ENCODE peak calls at places on chromosomes 4 and X, in nine cellular contexts. G is cardiac muscle cell; J is effector memory CD4-positive, alpha-beta T cell; O is GM23338; F is left ventricle myocardium inferior; W is lower lobe of right lung; T is A549; Y is Karpas-422; Q is mesenchymal stem cell. P is an unnamed sample.

GRCh38 chr4:145734051-145734450 is 54.1 kb downstream of the C4orf51 start:
- DNase-seq in Y (no peak), F (no peak), T (no peak), O (no peak), J (no peak), Q (peak; percentile 28), W (no peak), G (no peak), P (no peak)

GRCh38 chrX:4263005-4263404 is 549.6 kb upstream of the PRKX start:
- DNase-seq in F (no peak), Y (peak; percentile 65), J (no peak), W (no peak), O (peak; percentile 49), T (peak; percentile 3), Q (no peak), G (peak; percentile 13), P (no peak)

GRCh38 chrX:71096702-71097032 is 1.0 kb downstream of the FOXO4 start:
- DNase-seq in G (no peak), T (no peak), O (no peak), Q (no peak), Y (no peak), F (no peak), J (no peak), W (no peak), P (no peak)

GRCh38 chrX:153726286-153727107 is 1.8 kb downstream of the ABCD1 start:
- DNase-seq in T (no peak), W (peak; percentile 83), G (peak; percentile 77), Q (peak; percentile 77), J (peak; percentile 33), Y (peak; percentile 93), O (peak; percentile 80), F (peak; percentile 64), P (no peak)

GRCh38 chr4:169116270-169116901 is 106.3 kb upstream of the CBR4 start:
- DNase-seq in G (no peak), J (no peak), Y (no peak), F (no peak), Q (no peak), O (no peak), W (peak; percentile 40), T (no peak), P (no peak)

GRCh38 chr4:107818301-107818910 is 6.3 kb upstream of the SGMS2 start:
- DNase-seq in J (no peak), T (no peak), F (no peak), Q (no peak), G (no peak), O (no peak), Y (no peak), W (no peak), P (no peak)

GRCh38 chr4:127140306-127140705 is 492.5 kb upstream of the INTU start:
- DNase-seq in Q (peak; percentile 55), Y (no peak), O (no peak), G (no peak), W (no peak), T (peak; percentile 20), J (no peak), F (no peak), P (no peak)

GRCh38 chr4:15451181-15451865 is 18.4 kb upstream of the CC2D2A start:
- DNase-seq in W (no peak), F (no peak), Q (peak; percentile 80), J (no peak), O (no peak), G (no peak), T (no peak), Y (no peak), P (no peak)

GRCh38 chr4:41154814-41155177 is 59.5 kb downstream of the APBB2 start:
- DNase-seq in T (peak; percentile 22), Y (no peak), F (no peak), W (no peak), Q (peak; percentile 56), O (no peak), G (no peak), J (no peak), P (no peak)

GRCh38 chrX:79415056-79415455 is 47.9 kb upstream of the ITM2A start:
- DNase-seq in J (no peak), F (no peak), Y (no peak), O (no peak), T (no peak), W (no peak), G (no peak), Q (no peak), P (no peak)

GRCh38 chr4:5238106-5238505 is 186.8 kb downstream of the STK32B start:
- DNase-seq in Y (no peak), W (no peak), Q (no peak), J (no peak), T (no peak), G (no peak), O (no peak), F (no peak), P (no peak)

GRCh38 chr4:78414116-78414515 is 137.5 kb upstream of the ANXA3 start:
- DNase-seq in Q (no peak), Y (no peak), W (no peak), F (no peak), O (no peak), T (no peak), J (no peak), G (no peak), P (no peak)

GRCh38 chr4:159358226-159358625 is 255.3 kb downstream of the RAPGEF2 start:
- DNase-seq in Q (peak; percentile 80), T (no peak), J (no peak), O (no peak), Y (no peak), G (no peak), F (no peak), W (no peak), P (no peak)

GRCh38 chrX:20620301-20620700 is 353.6 kb upstream of the RPS6KA3 start:
- DNase-seq in Q (no peak), J (no peak), W (no peak), O (no peak), F (no peak), G (no peak), Y (no peak), T (peak; percentile 12), P (no peak)

DNA sequence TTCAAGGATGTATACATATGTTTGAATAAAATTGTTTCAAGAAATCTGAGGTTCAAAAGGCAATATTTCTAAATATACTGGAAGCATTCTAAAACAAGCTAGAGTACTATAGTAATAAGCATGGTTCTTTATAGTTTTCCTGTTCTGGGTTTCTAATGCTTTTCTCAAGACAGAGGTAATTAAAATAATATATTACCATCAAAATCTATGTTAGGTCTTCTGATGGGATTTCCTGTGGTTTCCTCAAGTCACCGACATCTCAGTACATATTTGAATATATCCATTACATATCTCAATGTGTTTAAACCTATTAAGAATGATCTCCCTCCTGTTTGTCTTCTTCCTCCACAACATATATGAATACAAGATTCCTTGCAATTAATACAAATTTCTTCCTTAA is 25.6 kb downstream of the ARSJ start:
- DNase-seq in O (no peak), W (no peak), Q (no peak), Y (no peak), T (no peak), J (no peak), G (no peak), F (no peak), P (no peak)
- H3K4me1 ChIP-seq in O (peaks cover 10% of the 10 kb centered on the region), W (no peaks in the 10 kb centered on the region), Q (peaks cover 3% of the 10 kb centered on the region), Y (no peaks in the 10 kb centered on the region), T (peaks cover 16% of the 10 kb centered on the region), J (peaks cover 4% of the 10 kb centered on the region), G (peaks cover 12% of the 10 kb centered on the region), F (peaks cover 14% of the 10 kb centered on the region), P (peaks cover 6% of the 10 kb centered on the region)

DNA sequence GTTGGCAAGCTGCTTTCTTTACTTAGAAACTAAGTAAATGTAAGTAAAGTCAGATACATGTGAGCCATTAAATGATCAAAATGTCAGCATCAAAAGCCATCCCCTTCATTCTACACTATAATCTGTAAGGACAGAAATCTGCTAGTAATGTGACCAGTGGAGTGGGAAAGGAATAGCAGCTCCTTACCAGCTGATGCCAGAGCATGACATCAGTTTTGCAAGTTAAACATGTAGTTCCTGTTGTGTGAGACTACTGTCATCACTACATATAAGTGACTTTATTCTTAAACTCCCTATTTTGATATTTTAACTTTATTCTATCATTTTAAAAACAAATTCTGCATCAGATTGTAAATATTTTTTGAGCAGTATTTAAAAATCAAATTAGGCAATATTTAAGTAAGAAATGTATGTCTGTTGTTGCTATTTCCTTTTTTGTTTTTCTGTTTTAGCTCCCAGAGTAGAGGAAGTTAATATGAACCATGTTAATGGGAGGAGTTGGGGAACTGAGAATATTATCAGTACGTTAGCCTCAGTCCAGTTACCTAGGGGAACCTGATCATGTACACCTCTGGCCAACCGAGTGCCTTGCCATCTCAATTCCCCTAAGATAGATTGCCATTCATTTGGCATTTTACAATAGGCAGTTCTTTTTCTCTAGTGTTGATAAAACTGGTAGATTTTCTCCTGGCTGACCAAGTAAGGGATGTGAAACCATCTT is 34.8 kb downstream of the CCNI start:
- DNase-seq in W (no peak), J (no peak), Q (peak; percentile 47), F (no peak), Y (no peak), T (no peak), O (no peak), G (no peak), P (no peak)
- H3K4me1 ChIP-seq in W (peaks cover 25% of the 10 kb centered on the region), J (no peaks in the 10 kb centered on the region), Q (no peaks in the 10 kb centered on the region), F (peaks cover 5% of the 10 kb centered on the region), Y (no peaks in the 10 kb centered on the region), T (peaks cover 7% of the 10 kb centered on the region), O (no peaks in the 10 kb centered on the region), G (peaks cover 14% of the 10 kb centered on the region), P (peaks cover 9% of the 10 kb centered on the region)

DNA sequence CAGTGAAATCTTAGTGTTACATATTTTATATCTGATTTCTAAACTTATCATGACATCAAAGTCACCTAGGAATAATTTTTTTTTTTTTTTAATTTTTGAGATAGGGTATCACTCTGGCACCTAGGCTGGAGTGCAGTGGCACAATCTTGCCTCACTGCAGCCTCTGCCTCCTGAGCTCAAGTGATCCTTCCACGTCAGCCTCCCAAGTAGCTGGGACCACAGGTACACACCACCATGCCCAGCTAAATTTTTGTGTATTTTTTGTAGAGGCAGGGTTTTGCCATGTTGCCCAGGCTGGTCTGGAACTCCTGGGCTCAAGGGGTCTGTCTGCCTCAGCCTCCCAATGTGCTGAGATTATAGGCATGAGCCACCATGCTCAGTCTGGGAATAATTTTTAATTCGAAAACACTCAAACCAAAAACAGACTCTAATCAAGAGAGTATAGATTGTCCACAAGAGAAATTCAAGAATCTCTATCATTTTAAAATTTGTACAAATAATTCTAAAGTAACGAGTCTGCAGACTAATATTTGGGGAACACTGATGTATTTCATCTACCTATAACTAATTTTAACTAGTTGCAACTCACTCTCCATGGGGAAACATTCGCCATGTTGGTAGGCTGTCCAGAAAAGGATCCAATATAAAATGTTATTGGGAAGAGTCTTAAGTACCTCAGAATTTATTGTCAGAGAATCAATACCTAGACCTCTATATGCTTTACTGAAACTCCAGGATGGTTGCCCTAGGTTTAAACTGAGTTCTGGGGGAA is 3.4 kb downstream of the SLC7A11 start:
- DNase-seq in G (no peak), T (no peak), Y (no peak), F (no peak), O (no peak), Q (peak; percentile 19), W (no peak), J (no peak), P (no peak)
- H3K4me1 ChIP-seq in G (peaks cover 17% of the 10 kb centered on the region), T (peaks cover 43% of the 10 kb centered on the region), Y (peaks cover 51% of the 10 kb centered on the region), F (no peaks in the 10 kb centered on the region), O (peaks cover 28% of the 10 kb centered on the region), Q (peaks cover 3% of the 10 kb centered on the region), W (peaks cover 14% of the 10 kb centered on the region), J (no peaks in the 10 kb centered on the region), P (peaks cover 9% of the 10 kb centered on the region)

DNA sequence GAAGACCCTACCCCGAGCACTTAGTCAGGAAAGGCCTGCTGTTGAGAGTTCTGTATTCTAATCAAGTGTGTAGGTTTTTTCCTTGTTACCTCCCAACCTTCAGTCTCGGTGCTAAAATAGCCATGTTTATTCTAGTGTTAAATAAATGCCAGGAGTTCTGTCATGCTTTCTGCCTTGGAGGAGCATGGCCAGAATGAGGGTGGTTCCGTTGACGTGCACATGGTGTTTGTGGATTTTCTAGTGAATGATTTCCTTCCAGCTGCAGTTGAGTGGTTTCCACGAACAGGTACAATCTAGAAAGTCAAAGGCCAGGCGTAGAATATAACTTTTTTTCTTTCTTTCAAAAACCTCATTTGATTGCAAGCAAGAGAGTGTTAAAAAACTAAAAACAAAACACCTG is 21.0 kb downstream of the TRMT44 start:
- DNase-seq in Y (no peak), F (no peak), O (no peak), T (no peak), W (no peak), J (no peak), Q (no peak), G (no peak), P (no peak)
- H3K4me1 ChIP-seq in Y (peaks cover 2% of the 10 kb centered on the region), F (no peaks in the 10 kb centered on the region), O (no peaks in the 10 kb centered on the region), T (peaks cover 3% of the 10 kb centered on the region), W (no peaks in the 10 kb centered on the region), J (no peaks in the 10 kb centered on the region), Q (peaks cover 14% of the 10 kb centered on the region), G (peaks cover 18% of the 10 kb centered on the region), P (no peaks in the 10 kb centered on the region)

P was measured in suprapubic skin.